ENCODE peak calls at places on chromosome X, in four cellular contexts. A, D, X and C are unnamed samples.

GRCh38 chrX:71579990-71580380 is 1.7 kb downstream of the GCNA start:
- DNase-seq in A (no peak), D (no peak), X (no peak), C (no peak)

GRCh38 chrX:44303119-44303518 is 40.4 kb downstream of the EFHC2 start:
- DNase-seq in A (no peak), D (no peak), X (no peak), C (no peak)

GRCh38 chrX:44003975-44004374 is 30.8 kb upstream of the NDP start:
- DNase-seq in A (no peak), D (no peak), X (no peak), C (no peak)

GRCh38 chrX:80181079-80181478 is 166.5 kb downstream of the TBX22 start:
- DNase-seq in A (no peak), D (peak), X (no peak), C (peak)

GRCh38 chrX:70592091-70592490 is 147.5 kb downstream of the DLG3 start:
- DNase-seq in A (no peak), D (no peak), X (no peak), C (no peak)

GRCh38 chrX:55088795-55089489 is at the start of gene PAGE2:
- DNase-seq in A (no peak), D (no peak), X (no peak), C (no peak)

GRCh38 chrX:115023139-115023538 is 5.7 kb upstream of the IL13RA2 start:
- DNase-seq in A (no peak), D (peak), X (no peak), C (no peak)

GRCh38 chrX:9765737-9766098 is at the start of gene GPR143:
- DNase-seq in A (no peak), D (no peak), X (no peak), C (no peak)

GRCh38 chrX:136126892-136127406 is 20.4 kb upstream of the FHL1 start:
- DNase-seq in A (no peak), D (no peak), X (no peak), C (no peak)

DNA sequence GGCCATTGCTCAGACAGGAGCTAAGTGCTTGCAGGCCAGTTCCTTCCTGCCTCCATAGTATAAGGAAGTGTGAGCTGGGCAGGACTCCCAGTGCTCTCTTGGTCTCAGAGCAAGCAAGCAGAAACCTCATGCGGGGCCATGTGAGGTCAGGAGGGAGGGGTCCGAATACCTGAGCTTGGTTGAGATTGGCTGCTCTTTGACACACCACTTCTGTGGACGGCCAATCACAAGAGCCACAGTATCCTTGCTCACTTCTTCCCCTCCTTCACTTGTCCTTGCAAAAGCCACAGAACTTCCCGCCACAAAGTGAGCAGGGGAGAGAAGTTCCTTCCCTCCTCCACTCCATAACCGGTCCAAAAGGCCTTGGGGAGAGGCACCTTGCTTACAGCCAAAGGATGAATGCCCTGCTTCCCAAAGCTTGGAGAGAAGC is 56.7 kb downstream of the PRPS1 start:
- DNase-seq in A (no peak), D (peak), X (no peak), C (peak)
- TF ChIP-seq TARDBP in A (no peak), D (no peak), X (no peak), C (no peak)

GRCh38 chrX:129512409-129512808 is 10.9 kb downstream of the SMARCA1 start:
- DNase-seq in A (no peak), D (no peak), X (no peak), C (no peak)
- TF ChIP-seq TARDBP in A (no peak), D (no peak), X (no peak), C (no peak)

DNA sequence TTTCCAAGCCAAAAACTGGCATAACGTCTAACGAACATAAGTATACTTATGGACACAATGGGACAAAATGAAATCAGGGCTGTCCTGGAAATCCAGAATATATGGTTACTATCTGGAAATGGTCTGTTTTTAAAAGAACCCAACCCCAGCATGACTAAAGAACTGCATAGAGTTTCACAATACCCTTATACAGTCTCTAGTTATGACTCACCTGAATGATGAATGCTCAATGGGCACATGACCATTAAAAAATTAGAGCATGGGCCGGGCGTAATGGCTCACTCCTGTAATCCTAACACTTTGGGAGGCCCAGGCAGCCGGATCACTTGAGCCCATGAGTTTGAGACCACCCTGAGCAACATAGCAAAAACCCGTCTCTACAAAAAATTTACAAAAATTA is 31.8 kb downstream of the AMMECR1 start:
- DNase-seq in A (no peak), D (no peak), X (no peak), C (no peak)
- TF ChIP-seq TARDBP in A (no peak), D (no peak), X (no peak), C (no peak)

DNA sequence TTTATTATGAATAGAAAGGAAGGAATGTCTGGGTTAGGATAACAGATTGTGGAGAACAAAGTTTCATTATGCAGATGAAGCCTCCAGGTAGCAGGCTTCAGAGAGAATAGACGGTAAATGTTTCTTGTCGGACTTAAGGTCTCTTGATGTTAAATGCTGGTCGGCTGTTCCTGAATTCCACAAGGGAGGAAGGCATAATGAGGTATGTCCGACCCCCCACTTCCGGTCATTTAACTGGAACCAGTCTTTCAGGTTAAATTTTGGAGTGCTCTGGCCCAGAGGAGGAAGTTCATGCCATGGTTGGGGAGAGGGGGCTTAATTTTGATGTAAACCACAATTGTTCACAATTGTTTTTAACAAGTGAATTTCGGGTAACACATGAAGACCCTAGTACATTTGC is 158.1 kb upstream of the VCX3A start:
- DNase-seq in A (no peak), D (no peak), X (no peak), C (no peak)
- TF ChIP-seq TARDBP in A (no peak), D (no peak), X (no peak), C (no peak)

GRCh38 chrX:46627700-46628405 is 54.3 kb downstream of the CHST7 start:
- DNase-seq in A (no peak), D (no peak), X (no peak), C (peak)
- TF ChIP-seq TARDBP in A (no peak), D (no peak), X (no peak), C (no peak)

GRCh38 chrX:19535481-19535880 is 20.2 kb upstream of the MAP3K15 start:
- DNase-seq in A (no peak), D (peak), X (peak), C (peak)
- TF ChIP-seq TARDBP in A (no peak), D (no peak), X (no peak), C (no peak)

GRCh38 chrX:151396042-151396826 is 772 bp upstream of the VMA21 start:
- DNase-seq in A (peak), D (no peak), X (peak), C (no peak)

GRCh38 chrX:151396827-151397740 is at the start of gene VMA21:
- DNase-seq in A (peak), D (peak), X (peak), C (peak)

GRCh38 chrX:151398346-151398745 is 1.3 kb downstream of the VMA21 start:
- DNase-seq in A (no peak), D (no peak), X (no peak), C (no peak)

GRCh38 chrX:151393514-151393913 is 3.5 kb upstream of the VMA21 start:
- DNase-seq in A (no peak), D (peak), X (no peak), C (no peak)

GRCh38 chrX:151397741-151398070 is 700 bp downstream of the VMA21 start:
- DNase-seq in A (no peak), D (peak), X (no peak), C (peak)
- TF ChIP-seq TARDBP in A (no peak), D (no peak), X (no peak), C (no peak)

DNA sequence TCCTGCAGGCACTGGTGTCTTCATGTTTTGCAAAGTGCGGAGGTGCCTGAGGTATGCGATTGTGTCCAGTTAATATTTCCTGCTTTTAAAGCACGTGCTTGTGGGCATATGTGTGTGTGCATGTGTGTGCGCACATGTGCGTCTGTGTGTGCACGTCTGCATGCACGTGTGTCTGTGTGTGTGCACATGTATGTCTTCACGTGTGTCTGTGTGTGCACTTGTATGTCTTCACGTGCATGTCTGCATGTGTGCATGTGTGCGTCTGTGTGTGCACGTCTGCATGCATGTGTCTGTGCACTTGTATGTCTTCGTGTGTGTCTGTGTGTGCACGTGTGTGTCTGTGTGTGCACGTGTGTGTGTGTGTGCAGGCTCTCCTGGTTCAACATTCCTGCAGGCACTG is 49.5 kb downstream of the SHOX start:
- DNase-seq in A (no peak), D (no peak), X (no peak), C (no peak)
- TF ChIP-seq TARDBP in A (no peak), D (no peak), X (no peak), C (no peak)